ENCODE peak calls at places on chromosomes 3 and 15, in five cellular contexts. One of them, this sample, is unnamed.

GRCh38 chr15:85977586-85977985 is 102.1 kb upstream of the AGBL1 start:
- ATAC-seq in A549: no peak
- ATAC-seq in HepG2: no peak
- ATAC-seq in upper lobe of left lung: no peak
- ATAC-seq in K562: no peak
- ATAC-seq in this sample: no peak

GRCh38 chr15:45855907-45856579 is 221.2 kb downstream of the SQOR start:
- ATAC-seq in A549: no peak
- ATAC-seq in HepG2: no peak
- ATAC-seq in upper lobe of left lung: peak; percentile 24
- ATAC-seq in K562: no peak
- ATAC-seq in this sample: no peak

GRCh38 chr3:194076486-194076885 is 59.5 kb upstream of the HES1 start:
- ATAC-seq in A549: no peak
- ATAC-seq in HepG2: no peak
- ATAC-seq in upper lobe of left lung: no peak
- ATAC-seq in K562: no peak
- ATAC-seq in this sample: no peak

GRCh38 chr3:36904641-36905040 is 40.2 kb downstream of the TRANK1 start:
- ATAC-seq in A549: peak; percentile 69
- ATAC-seq in HepG2: peak; percentile 92
- ATAC-seq in upper lobe of left lung: peak; percentile 27
- ATAC-seq in K562: peak; percentile 80
- ATAC-seq in this sample: peak; percentile 49

GRCh38 chr3:130480736-130481135 is 36.2 kb upstream of the COL6A6 start:
- ATAC-seq in A549: no peak
- ATAC-seq in HepG2: no peak
- ATAC-seq in upper lobe of left lung: peak; percentile 62
- ATAC-seq in K562: peak; percentile 56
- ATAC-seq in this sample: no peak

GRCh38 chr3:184716652-184717607 is 5.1 kb upstream of the MAGEF1 start:
- ATAC-seq in A549: no peak
- ATAC-seq in HepG2: no peak
- ATAC-seq in upper lobe of left lung: peak; percentile 34
- ATAC-seq in K562: peak; percentile 25
- ATAC-seq in this sample: peak; percentile 29

GRCh38 chr3:110576962-110577361 is 494.7 kb upstream of the NECTIN3 start:
- ATAC-seq in A549: peak; percentile 96
- ATAC-seq in HepG2: no peak
- ATAC-seq in upper lobe of left lung: no peak
- ATAC-seq in K562: no peak
- ATAC-seq in this sample: peak; percentile 28

GRCh38 chr3:43759297-43759782 is 68.6 kb downstream of the ABHD5 start:
- ATAC-seq in A549: peak; percentile 70
- ATAC-seq in HepG2: peak; percentile 92
- ATAC-seq in upper lobe of left lung: no peak
- ATAC-seq in K562: peak; percentile 84
- ATAC-seq in this sample: peak; percentile 31

GRCh38 chr3:112321867-112322652 is 10.9 kb upstream of the CD200 start:
- ATAC-seq in A549: no peak
- ATAC-seq in HepG2: peak; percentile 65
- ATAC-seq in upper lobe of left lung: no peak
- ATAC-seq in K562: no peak
- ATAC-seq in this sample: no peak

GRCh38 chr15:63521405-63522142 is 17.2 kb downstream of the USP3 start:
- ATAC-seq in A549: no peak
- ATAC-seq in HepG2: no peak
- ATAC-seq in upper lobe of left lung: no peak
- ATAC-seq in K562: peak; percentile 58
- ATAC-seq in this sample: no peak

GRCh38 chr3:3392946-3393345 is 213.5 kb upstream of the CRBN start:
- ATAC-seq in A549: no peak
- ATAC-seq in HepG2: no peak
- ATAC-seq in upper lobe of left lung: no peak
- ATAC-seq in K562: no peak
- ATAC-seq in this sample: no peak

GRCh38 chr3:58613236-58614132 is 36.3 kb upstream of the FAM107A start:
- ATAC-seq in A549: no peak
- ATAC-seq in HepG2: no peak
- ATAC-seq in upper lobe of left lung: no peak
- ATAC-seq in K562: no peak
- ATAC-seq in this sample: no peak

GRCh38 chr15:80870893-80871292 is 91.7 kb downstream of the CEMIP start:
- ATAC-seq in A549: no peak
- ATAC-seq in HepG2: no peak
- ATAC-seq in upper lobe of left lung: no peak
- ATAC-seq in K562: no peak
- ATAC-seq in this sample: peak; percentile 29

GRCh38 chr15:81385110-81386076 is 11.4 kb upstream of the TMC3 start:
- ATAC-seq in A549: no peak
- ATAC-seq in HepG2: peak; percentile 76
- ATAC-seq in upper lobe of left lung: no peak
- ATAC-seq in K562: no peak
- ATAC-seq in this sample: no peak

GRCh38 chr15:97755726-97756125 is 204.8 kb upstream of the ARRDC4 start:
- ATAC-seq in A549: no peak
- ATAC-seq in HepG2: no peak
- ATAC-seq in upper lobe of left lung: no peak
- ATAC-seq in K562: no peak
- ATAC-seq in this sample: no peak

GRCh38 chr15:38658431-38658830 is 93.8 kb upstream of the RASGRP1 start:
- ATAC-seq in A549: no peak
- ATAC-seq in HepG2: no peak
- ATAC-seq in upper lobe of left lung: no peak
- ATAC-seq in K562: no peak
- ATAC-seq in this sample: no peak

GRCh38 chr3:37170097-37170496 is 4.3 kb downstream of the LRRFIP2 start:
- ATAC-seq in A549: no peak
- ATAC-seq in HepG2: no peak
- ATAC-seq in upper lobe of left lung: no peak
- ATAC-seq in K562: no peak
- ATAC-seq in this sample: peak; percentile 55

GRCh38 chr15:31434418-31435255 is 108.0 kb downstream of the KLF13 start:
- ATAC-seq in A549: no peak
- ATAC-seq in HepG2: peak; percentile 40
- ATAC-seq in upper lobe of left lung: peak; percentile 47
- ATAC-seq in K562: peak; percentile 45
- ATAC-seq in this sample: peak; percentile 25

GRCh38 chr3:195597848-195598247 is 14.1 kb upstream of the APOD start:
- ATAC-seq in A549: no peak
- ATAC-seq in HepG2: no peak
- ATAC-seq in upper lobe of left lung: no peak
- ATAC-seq in K562: no peak
- ATAC-seq in this sample: peak; percentile 71

GRCh38 chr3:17038141-17038540 is 153.4 kb downstream of the PLCL2 start:
- ATAC-seq in A549: no peak
- ATAC-seq in HepG2: no peak
- ATAC-seq in upper lobe of left lung: no peak
- ATAC-seq in K562: no peak
- ATAC-seq in this sample: no peak

GRCh38 chr3:57434041-57434440 is 110.1 kb downstream of the DNAH12 start:
- ATAC-seq in A549: peak; percentile 77
- ATAC-seq in HepG2: peak; percentile 66
- ATAC-seq in upper lobe of left lung: no peak
- ATAC-seq in K562: no peak
- ATAC-seq in this sample: no peak

GRCh38 chr3:23993556-23994246 is 48.6 kb downstream of the NR1D2 start:
- ATAC-seq in A549: no peak
- ATAC-seq in HepG2: no peak
- ATAC-seq in upper lobe of left lung: no peak
- ATAC-seq in K562: no peak
- ATAC-seq in this sample: no peak

GRCh38 chr3:140834266-140835037 is 107.2 kb upstream of the SLC25A36 start:
- ATAC-seq in A549: peak; percentile 39
- ATAC-seq in HepG2: no peak
- ATAC-seq in upper lobe of left lung: no peak
- ATAC-seq in K562: no peak
- ATAC-seq in this sample: no peak

GRCh38 chr15:56160966-56161365 is 82.7 kb downstream of the RFX7 start:
- ATAC-seq in A549: no peak
- ATAC-seq in HepG2: no peak
- ATAC-seq in upper lobe of left lung: no peak
- ATAC-seq in K562: peak; percentile 39
- ATAC-seq in this sample: no peak

GRCh38 chr3:143283432-143284128 is 164.0 kb downstream of the CHST2 start:
- ATAC-seq in A549: no peak
- ATAC-seq in HepG2: no peak
- ATAC-seq in upper lobe of left lung: no peak
- ATAC-seq in K562: peak; percentile 95
- ATAC-seq in this sample: no peak

GRCh38 chr3:43019168-43019765 is 40.2 kb downstream of the GASK1A start:
- ATAC-seq in A549: no peak
- ATAC-seq in HepG2: no peak
- ATAC-seq in upper lobe of left lung: no peak
- ATAC-seq in K562: no peak
- ATAC-seq in this sample: no peak

GRCh38 chr3:51434746-51435323 is 43.8 kb downstream of the RBM15B start:
- ATAC-seq in A549: peak; percentile 86
- ATAC-seq in HepG2: peak; percentile 91
- ATAC-seq in upper lobe of left lung: peak; percentile 83
- ATAC-seq in K562: peak; percentile 90
- ATAC-seq in this sample: peak; percentile 80

GRCh38 chr3:41693799-41694198 is 268.1 kb downstream of the ULK4 start:
- ATAC-seq in A549: no peak
- ATAC-seq in HepG2: no peak
- ATAC-seq in upper lobe of left lung: no peak
- ATAC-seq in K562: no peak
- ATAC-seq in this sample: peak; percentile 67

GRCh38 chr15:31074321-31074720 is 27.2 kb downstream of the TRPM1 start:
- ATAC-seq in A549: no peak
- ATAC-seq in HepG2: no peak
- ATAC-seq in upper lobe of left lung: no peak
- ATAC-seq in K562: no peak
- ATAC-seq in this sample: no peak

GRCh38 chr15:80976851-80977250 is 12.8 kb downstream of the MESD start:
- ATAC-seq in A549: peak; percentile 31
- ATAC-seq in HepG2: peak; percentile 36
- ATAC-seq in upper lobe of left lung: no peak
- ATAC-seq in K562: no peak
- ATAC-seq in this sample: no peak

GRCh38 chr3:43638594-43639447 is 17.0 kb upstream of the ANO10 start:
- ATAC-seq in A549: peak; percentile 80
- ATAC-seq in HepG2: peak; percentile 85
- ATAC-seq in upper lobe of left lung: peak; percentile 86
- ATAC-seq in K562: peak; percentile 90
- ATAC-seq in this sample: no peak

GRCh38 chr15:75367913-75368688 is at the start of gene MAN2C1:
- ATAC-seq in A549: peak; percentile 90
- ATAC-seq in HepG2: peak; percentile 91
- ATAC-seq in upper lobe of left lung: peak; percentile 98
- ATAC-seq in K562: peak; percentile 97
- ATAC-seq in this sample: peak; percentile 97
- TF ChIP-seq EP300 in A549: no peak
- TF ChIP-seq EP300 in HepG2: no peak
- TF ChIP-seq EP300 in upper lobe of left lung: no peak
- TF ChIP-seq EP300 in K562: peak; percentile 21
- TF ChIP-seq EP300 in this sample: no peak

DNA sequence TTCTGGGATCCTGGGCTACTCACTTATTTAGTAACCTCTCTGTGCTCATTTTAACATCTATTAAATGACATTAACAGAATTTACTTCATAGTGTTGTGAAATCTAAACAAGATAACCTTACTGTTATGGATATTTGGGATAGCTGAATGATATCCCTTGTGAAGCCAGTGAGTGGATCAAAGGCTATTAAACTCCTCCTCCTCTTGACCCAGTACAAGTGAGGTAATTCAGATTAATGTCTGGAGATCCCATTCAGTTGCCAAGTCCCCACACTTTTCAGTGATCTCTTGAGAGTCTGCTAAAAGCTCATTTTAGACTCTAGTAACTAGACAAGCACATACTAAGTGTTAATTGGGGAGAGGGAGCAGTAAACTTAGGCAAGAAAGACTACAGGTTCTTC is 2.5 kb upstream of the ANKRD28 start:
- ATAC-seq in A549: no peak
- ATAC-seq in HepG2: no peak
- ATAC-seq in upper lobe of left lung: no peak
- ATAC-seq in K562: no peak
- ATAC-seq in this sample: no peak
- H3K27ac ChIP-seq in A549: peak overlapping the region; percentile 92
- H3K27ac ChIP-seq in HepG2: no peak overlapping the region
- H3K27ac ChIP-seq in upper lobe of left lung: peak overlapping the region; percentile 18
- H3K27ac ChIP-seq in K562: peak overlapping the region; percentile 56
- H3K27ac ChIP-seq in this sample: no peak overlapping the region

GRCh38 chr3:5349343-5349742 is 161.8 kb downstream of the EDEM1 start:
- ATAC-seq in A549: peak; percentile 49
- ATAC-seq in HepG2: no peak
- ATAC-seq in upper lobe of left lung: no peak
- ATAC-seq in K562: peak; percentile 89
- ATAC-seq in this sample: no peak
- TF ChIP-seq EP300 in A549: no peak
- TF ChIP-seq EP300 in HepG2: no peak
- TF ChIP-seq EP300 in upper lobe of left lung: no peak
- TF ChIP-seq EP300 in K562: peak; percentile 4
- TF ChIP-seq EP300 in this sample: no peak

DNA sequence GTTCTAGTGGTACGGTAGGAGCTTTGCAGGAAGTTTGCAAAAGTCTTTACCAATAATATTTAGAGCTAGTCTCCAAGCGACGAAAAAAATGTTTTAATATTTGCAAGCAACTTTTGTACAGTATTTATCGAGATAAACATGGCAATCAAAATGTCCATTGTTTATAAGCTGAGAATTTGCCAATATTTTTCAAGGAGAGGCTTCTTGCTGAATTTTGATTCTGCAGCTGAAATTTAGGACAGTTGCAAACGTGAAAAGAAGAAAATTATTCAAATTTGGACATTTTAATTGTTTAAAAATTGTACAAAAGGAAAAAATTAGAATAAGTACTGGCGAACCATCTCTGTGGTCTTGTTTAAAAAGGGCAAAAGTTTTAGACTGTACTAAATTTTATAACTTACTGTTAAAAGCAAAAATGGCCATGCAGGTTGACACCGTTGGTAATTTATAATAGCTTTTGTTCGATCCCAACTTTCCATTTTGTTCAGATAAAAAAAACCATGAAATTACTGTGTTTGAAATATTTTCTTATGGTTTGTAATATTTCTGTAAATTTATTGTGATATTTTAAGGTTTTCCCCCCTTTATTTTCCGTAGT is 2.0 kb downstream of the SOX2 start:
- ATAC-seq in A549: no peak
- ATAC-seq in HepG2: no peak
- ATAC-seq in upper lobe of left lung: no peak
- ATAC-seq in K562: no peak
- ATAC-seq in this sample: no peak
- H3K27ac ChIP-seq in A549: no peak overlapping the region
- H3K27ac ChIP-seq in HepG2: no peak overlapping the region
- H3K27ac ChIP-seq in upper lobe of left lung: no peak overlapping the region
- H3K27ac ChIP-seq in K562: no peak overlapping the region
- H3K27ac ChIP-seq in this sample: no peak overlapping the region

GRCh38 chr3:65729973-65730372 is 308.7 kb downstream of the MAGI1 start:
- ATAC-seq in A549: no peak
- ATAC-seq in HepG2: no peak
- ATAC-seq in upper lobe of left lung: no peak
- ATAC-seq in K562: no peak
- ATAC-seq in this sample: no peak
- TF ChIP-seq EP300 in A549: no peak
- TF ChIP-seq EP300 in HepG2: no peak
- TF ChIP-seq EP300 in upper lobe of left lung: no peak
- TF ChIP-seq EP300 in K562: no peak
- TF ChIP-seq EP300 in this sample: no peak